ENCODE peak calls at places on chromosomes 4 and X, in ten cellular contexts. One of them, this sample, is unnamed.

GRCh38 chr4:84499065-84499982 is at the start of gene NKX6-1:
- DNase-seq in suprapubic skin: no peak
- DNase-seq in A549: peak; percentile 78
- DNase-seq in HepG2: no peak
- DNase-seq in sigmoid colon: no peak
- DNase-seq in ovary: peak; percentile 81
- DNase-seq in transverse colon: peak; percentile 53
- DNase-seq in stomach: peak; percentile 38
- DNase-seq in GM12878: no peak
- DNase-seq in K562: peak; percentile 22
- DNase-seq in this sample: no peak

GRCh38 chrX:123504630-123505270 is 228.1 kb downstream of the THOC2 start:
- DNase-seq in K562: no peak
- DNase-seq in ovary: no peak
- DNase-seq in A549: no peak
- DNase-seq in GM12878: no peak
- DNase-seq in suprapubic skin: no peak
- DNase-seq in sigmoid colon: no peak
- DNase-seq in transverse colon: no peak
- DNase-seq in stomach: no peak
- DNase-seq in HepG2: no peak
- DNase-seq in this sample: no peak

GRCh38 chr4:173777421-173777820 is 247.4 kb upstream of the HAND2 start:
- DNase-seq in K562: no peak
- DNase-seq in sigmoid colon: no peak
- DNase-seq in A549: no peak
- DNase-seq in ovary: no peak
- DNase-seq in GM12878: no peak
- DNase-seq in suprapubic skin: no peak
- DNase-seq in transverse colon: no peak
- DNase-seq in HepG2: no peak
- DNase-seq in stomach: no peak
- DNase-seq in this sample: no peak

GRCh38 chr4:100707786-100708185 is 190.0 kb upstream of the EMCN start:
- DNase-seq in ovary: no peak
- DNase-seq in stomach: no peak
- DNase-seq in sigmoid colon: no peak
- DNase-seq in GM12878: no peak
- DNase-seq in suprapubic skin: no peak
- DNase-seq in transverse colon: no peak
- DNase-seq in HepG2: no peak
- DNase-seq in K562: no peak
- DNase-seq in A549: no peak
- DNase-seq in this sample: no peak

GRCh38 chr4:8359193-8359592 is 81.3 kb downstream of the ACOX3 start:
- DNase-seq in transverse colon: no peak
- DNase-seq in A549: no peak
- DNase-seq in ovary: no peak
- DNase-seq in HepG2: no peak
- DNase-seq in stomach: no peak
- DNase-seq in sigmoid colon: no peak
- DNase-seq in GM12878: no peak
- DNase-seq in suprapubic skin: no peak
- DNase-seq in K562: no peak
- DNase-seq in this sample: no peak

GRCh38 chrX:153065389-153065788 is 6.9 kb upstream of the PNMA6A start:
- DNase-seq in stomach: no peak
- DNase-seq in GM12878: no peak
- DNase-seq in K562: peak; percentile 41
- DNase-seq in sigmoid colon: no peak
- DNase-seq in A549: no peak
- DNase-seq in transverse colon: no peak
- DNase-seq in HepG2: peak; percentile 44
- DNase-seq in suprapubic skin: no peak
- DNase-seq in ovary: no peak
- DNase-seq in this sample: no peak

GRCh38 chr4:48138511-48138910 is 4.5 kb upstream of the TXK start:
- DNase-seq in HepG2: no peak
- DNase-seq in K562: no peak
- DNase-seq in GM12878: no peak
- DNase-seq in A549: no peak
- DNase-seq in stomach: no peak
- DNase-seq in ovary: no peak
- DNase-seq in sigmoid colon: no peak
- DNase-seq in transverse colon: no peak
- DNase-seq in suprapubic skin: no peak
- DNase-seq in this sample: no peak

GRCh38 chr4:64882311-64883086 is 473.2 kb upstream of the TECRL start:
- DNase-seq in GM12878: no peak
- DNase-seq in stomach: no peak
- DNase-seq in K562: no peak
- DNase-seq in ovary: no peak
- DNase-seq in suprapubic skin: no peak
- DNase-seq in transverse colon: no peak
- DNase-seq in A549: no peak
- DNase-seq in sigmoid colon: no peak
- DNase-seq in HepG2: no peak
- DNase-seq in this sample: no peak

GRCh38 chrX:72107320-72107719 is 24.4 kb downstream of the RTL5 start:
- DNase-seq in stomach: no peak
- DNase-seq in suprapubic skin: no peak
- DNase-seq in GM12878: no peak
- DNase-seq in transverse colon: no peak
- DNase-seq in A549: peak; percentile 51
- DNase-seq in ovary: no peak
- DNase-seq in sigmoid colon: no peak
- DNase-seq in K562: no peak
- DNase-seq in HepG2: no peak
- DNase-seq in this sample: no peak

GRCh38 chrX:10173331-10173900 is 16.6 kb downstream of the CLCN4 start:
- DNase-seq in A549: no peak
- DNase-seq in transverse colon: no peak
- DNase-seq in K562: peak; percentile 64
- DNase-seq in HepG2: no peak
- DNase-seq in stomach: peak; percentile 35
- DNase-seq in suprapubic skin: no peak
- DNase-seq in sigmoid colon: peak; percentile 85
- DNase-seq in GM12878: no peak
- DNase-seq in ovary: peak; percentile 85
- DNase-seq in this sample: no peak
- H3K27ac ChIP-seq in A549: no peak overlapping the region
- H3K27ac ChIP-seq in transverse colon: no peak overlapping the region
- H3K27ac ChIP-seq in K562: peak overlapping the region; percentile 48
- H3K27ac ChIP-seq in HepG2: no peak overlapping the region
- H3K27ac ChIP-seq in stomach: peak overlapping the region; percentile 51
- H3K27ac ChIP-seq in suprapubic skin: no peak overlapping the region
- H3K27ac ChIP-seq in sigmoid colon: peak overlapping the region; percentile 64
- H3K27ac ChIP-seq in GM12878: no peak overlapping the region
- H3K27ac ChIP-seq in ovary: peak overlapping the region; percentile 3
- H3K27ac ChIP-seq in this sample: no peak overlapping the region

GRCh38 chrX:2631743-2632532 is 59.2 kb upstream of the CD99 start:
- DNase-seq in K562: no peak
- DNase-seq in A549: no peak
- DNase-seq in HepG2: no peak
- DNase-seq in sigmoid colon: no peak
- DNase-seq in stomach: no peak
- DNase-seq in transverse colon: no peak
- DNase-seq in suprapubic skin: no peak
- DNase-seq in GM12878: no peak
- DNase-seq in ovary: no peak
- DNase-seq in this sample: no peak

GRCh38 chrX:2626750-2627149 is 64.3 kb upstream of the CD99 start:
- DNase-seq in HepG2: no peak
- DNase-seq in sigmoid colon: no peak
- DNase-seq in K562: no peak
- DNase-seq in transverse colon: no peak
- DNase-seq in suprapubic skin: no peak
- DNase-seq in A549: no peak
- DNase-seq in stomach: no peak
- DNase-seq in ovary: no peak
- DNase-seq in GM12878: no peak
- DNase-seq in this sample: no peak

GRCh38 chrX:2628751-2629315 is 62.3 kb upstream of the CD99 start:
- DNase-seq in ovary: no peak
- DNase-seq in suprapubic skin: no peak
- DNase-seq in transverse colon: no peak
- DNase-seq in A549: peak; percentile 32
- DNase-seq in GM12878: no peak
- DNase-seq in K562: peak; percentile 8
- DNase-seq in sigmoid colon: no peak
- DNase-seq in stomach: no peak
- DNase-seq in HepG2: peak; percentile 52
- DNase-seq in this sample: no peak

GRCh38 chrX:2627272-2627867 is 63.7 kb upstream of the CD99 start:
- DNase-seq in GM12878: no peak
- DNase-seq in transverse colon: peak; percentile 22
- DNase-seq in suprapubic skin: no peak
- DNase-seq in A549: peak; percentile 74
- DNase-seq in stomach: peak; percentile 36
- DNase-seq in HepG2: peak; percentile 71
- DNase-seq in K562: peak; percentile 15
- DNase-seq in ovary: no peak
- DNase-seq in sigmoid colon: no peak
- DNase-seq in this sample: peak; percentile 56

GRCh38 chrX:2629316-2630168 is 61.6 kb upstream of the CD99 start:
- DNase-seq in sigmoid colon: no peak
- DNase-seq in transverse colon: no peak
- DNase-seq in suprapubic skin: no peak
- DNase-seq in K562: peak; percentile 25
- DNase-seq in ovary: no peak
- DNase-seq in A549: peak; percentile 24
- DNase-seq in GM12878: no peak
- DNase-seq in HepG2: peak; percentile 28
- DNase-seq in stomach: no peak
- DNase-seq in this sample: no peak
- TF ChIP-seq EP300 in sigmoid colon: no peak
- TF ChIP-seq EP300 in transverse colon: no peak
- TF ChIP-seq EP300 in suprapubic skin: no peak
- TF ChIP-seq EP300 in K562: no peak
- TF ChIP-seq EP300 in ovary: no peak
- TF ChIP-seq EP300 in A549: no peak
- TF ChIP-seq EP300 in GM12878: no peak
- TF ChIP-seq EP300 in HepG2: no peak
- TF ChIP-seq EP300 in stomach: no peak
- TF ChIP-seq EP300 in this sample: no peak

DNA sequence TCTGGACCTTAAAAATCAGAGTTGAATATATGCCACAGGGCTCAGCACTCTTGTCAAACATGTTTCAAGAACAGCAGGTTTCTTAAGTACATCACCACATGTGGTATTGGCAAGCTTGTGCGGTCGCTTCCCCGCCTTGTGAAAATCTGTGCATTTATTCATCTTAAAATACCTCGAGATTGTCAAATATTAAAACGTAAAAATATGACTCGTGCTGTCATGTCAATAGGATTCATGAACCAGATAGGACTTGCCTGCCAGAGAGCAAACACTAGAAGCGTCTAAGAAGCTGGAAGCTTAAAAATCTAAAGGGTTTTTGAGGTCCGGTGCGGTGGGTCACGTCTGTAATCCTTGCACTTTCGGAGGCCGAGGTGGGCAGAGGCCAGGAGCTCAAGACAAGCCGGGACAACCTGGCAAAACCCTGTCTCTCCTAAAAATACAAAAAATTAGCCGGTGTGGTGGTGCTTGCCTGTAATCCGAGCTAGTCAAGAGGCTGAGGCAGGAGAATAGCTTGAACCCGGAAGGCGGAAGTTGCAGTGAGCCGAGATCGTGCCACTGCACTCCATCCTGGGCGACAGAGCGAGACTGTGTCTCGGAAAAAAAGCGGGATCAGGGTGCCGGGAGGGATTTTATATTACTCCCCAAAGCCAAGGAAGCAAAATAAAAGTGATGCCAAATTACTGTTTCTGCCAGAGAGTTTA is 40.2 kb upstream of the TMEM154 start:
- DNase-seq in suprapubic skin: no peak
- DNase-seq in HepG2: no peak
- DNase-seq in GM12878: no peak
- DNase-seq in transverse colon: no peak
- DNase-seq in stomach: no peak
- DNase-seq in sigmoid colon: no peak
- DNase-seq in K562: no peak
- DNase-seq in A549: no peak
- DNase-seq in ovary: no peak
- DNase-seq in this sample: no peak
- H3K4me3 ChIP-seq in suprapubic skin: peak overlapping the region; percentile 27
- H3K4me3 ChIP-seq in HepG2: no peak overlapping the region
- H3K4me3 ChIP-seq in GM12878: no peak overlapping the region
- H3K4me3 ChIP-seq in transverse colon: no peak overlapping the region
- H3K4me3 ChIP-seq in stomach: no peak overlapping the region
- H3K4me3 ChIP-seq in sigmoid colon: no peak overlapping the region
- H3K4me3 ChIP-seq in K562: no peak overlapping the region
- H3K4me3 ChIP-seq in A549: no peak overlapping the region
- H3K4me3 ChIP-seq in ovary: no peak overlapping the region
- H3K4me3 ChIP-seq in this sample: no peak overlapping the region

GRCh38 chrX:39065051-39065871 is 264.0 kb downstream of the MID1IP1 start:
- DNase-seq in stomach: no peak
- DNase-seq in ovary: no peak
- DNase-seq in sigmoid colon: no peak
- DNase-seq in A549: no peak
- DNase-seq in GM12878: no peak
- DNase-seq in HepG2: no peak
- DNase-seq in K562: no peak
- DNase-seq in transverse colon: no peak
- DNase-seq in suprapubic skin: no peak
- DNase-seq in this sample: no peak
- H3K27ac ChIP-seq in stomach: no peak overlapping the region
- H3K27ac ChIP-seq in ovary: no peak overlapping the region
- H3K27ac ChIP-seq in sigmoid colon: peak overlapping the region; percentile 11
- H3K27ac ChIP-seq in A549: no peak overlapping the region
- H3K27ac ChIP-seq in GM12878: no peak overlapping the region
- H3K27ac ChIP-seq in HepG2: no peak overlapping the region
- H3K27ac ChIP-seq in K562: no peak overlapping the region
- H3K27ac ChIP-seq in transverse colon: no peak overlapping the region
- H3K27ac ChIP-seq in suprapubic skin: no peak overlapping the region
- H3K27ac ChIP-seq in this sample: no peak overlapping the region

DNA sequence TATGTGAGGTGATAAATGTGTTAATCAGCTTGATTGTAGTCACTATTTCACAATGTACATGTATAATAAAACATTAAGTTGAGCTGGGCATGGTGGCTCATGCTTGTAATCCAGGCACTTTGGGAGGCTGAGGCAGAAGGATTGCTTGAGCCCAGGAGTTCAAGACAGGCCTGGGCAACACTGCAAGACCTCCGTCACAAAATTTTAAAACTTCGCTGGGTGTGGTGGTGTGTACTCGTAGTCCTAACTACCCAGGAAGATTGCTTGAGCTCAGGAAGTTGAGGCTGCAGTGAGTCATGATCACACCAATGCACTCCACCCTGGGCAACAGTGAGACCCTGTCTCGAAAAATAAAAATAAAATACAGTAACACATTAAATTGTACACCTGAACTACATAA is 20.1 kb downstream of the LYAR start:
- DNase-seq in HepG2: no peak
- DNase-seq in transverse colon: no peak
- DNase-seq in ovary: no peak
- DNase-seq in K562: no peak
- DNase-seq in sigmoid colon: no peak
- DNase-seq in stomach: no peak
- DNase-seq in A549: no peak
- DNase-seq in suprapubic skin: no peak
- DNase-seq in GM12878: no peak
- DNase-seq in this sample: no peak
- TF ChIP-seq EP300 in HepG2: no peak
- TF ChIP-seq EP300 in transverse colon: no peak
- TF ChIP-seq EP300 in ovary: no peak
- TF ChIP-seq EP300 in K562: no peak
- TF ChIP-seq EP300 in sigmoid colon: no peak
- TF ChIP-seq EP300 in stomach: no peak
- TF ChIP-seq EP300 in A549: no peak
- TF ChIP-seq EP300 in suprapubic skin: no peak
- TF ChIP-seq EP300 in GM12878: no peak
- TF ChIP-seq EP300 in this sample: no peak